ENCODE peak calls at places on chromosomes 16 and 17, in seven cellular contexts. L is stomach, W is breast epithelium, Y is transverse colon, G is suprapubic skin, U is endothelial cell of umbilical vein, J is HL-60. R is an unnamed sample.

GRCh38 chr16:14334366-14335105 is 263.4 kb downstream of the MRTFB start:
- DNase-seq in U (peak), G (no peak), Y (no peak), J (no peak), L (no peak), W (no peak), R (no peak)

GRCh38 chr16:4893103-4893862 is 43.7 kb downstream of the PPL start:
- DNase-seq in U (no peak), W (no peak), G (no peak), Y (no peak), J (no peak), L (no peak), R (no peak)

GRCh38 chr16:1641261-1641660 is 29.1 kb downstream of the CRAMP1 start:
- DNase-seq in U (no peak), Y (no peak), G (no peak), L (no peak), J (no peak), W (no peak), R (no peak)

GRCh38 chr16:84826558-84826941 is 6.8 kb downstream of the CRISPLD2 start:
- DNase-seq in U (no peak), Y (peak), W (no peak), J (no peak), L (peak), G (no peak), R (no peak)

GRCh38 chr16:85046957-85047866 is 19.6 kb downstream of the KIAA0513 start:
- DNase-seq in G (no peak), L (peak), Y (peak), U (no peak), J (no peak), W (no peak), R (no peak)

GRCh38 chr16:85129846-85130706 is 17.8 kb upstream of the CIBAR2 start:
- DNase-seq in L (no peak), Y (no peak), G (no peak), J (no peak), U (no peak), W (no peak), R (no peak)

GRCh38 chr17:48624544-48625501 is 1.3 kb downstream of the HOXB9 start:
- DNase-seq in G (no peak), W (no peak), Y (peak), U (no peak), J (no peak), L (no peak), R (no peak)

GRCh38 chr17:18144261-18144660 is 35.7 kb downstream of the MYO15A start:
- DNase-seq in L (no peak), U (no peak), G (no peak), W (no peak), J (no peak), Y (no peak), R (no peak)

GRCh38 chr16:81349608-81350305 is 35.0 kb downstream of the GAN start:
- DNase-seq in J (no peak), Y (no peak), W (no peak), G (no peak), U (no peak), L (no peak), R (no peak)

GRCh38 chr17:34487616-34488015 is 91.8 kb upstream of the TMEM132E start:
- DNase-seq in W (no peak), Y (no peak), L (no peak), U (no peak), J (no peak), G (no peak), R (no peak)

GRCh38 chr16:82801361-82801760 is 174.6 kb downstream of the CDH13 start:
- DNase-seq in U (peak), W (no peak), J (no peak), G (no peak), L (no peak), Y (no peak), R (no peak)

GRCh38 chr16:28321700-28322411 is 29.5 kb downstream of the SBK1 start:
- DNase-seq in L (no peak), Y (peak), W (no peak), J (no peak), G (no peak), U (peak), R (no peak)

GRCh38 chr16:25106567-25107465 is 4.7 kb upstream of the LCMT1 start:
- DNase-seq in L (peak), J (peak), U (peak), Y (peak), G (peak), W (peak), R (peak)

GRCh38 chr17:82923366-82924113 is 83.7 kb upstream of the ZNF750 start:
- DNase-seq in W (no peak), L (no peak), U (no peak), G (no peak), J (peak), Y (no peak), R (no peak)

GRCh38 chr16:84785843-84786538 is 33.8 kb upstream of the CRISPLD2 start:
- DNase-seq in U (peak), L (peak), Y (peak), J (no peak), W (no peak), G (no peak), R (no peak)

GRCh38 chr16:11319529-11320146 is 25.6 kb upstream of the RMI2 start:
- DNase-seq in U (no peak), Y (no peak), L (peak), W (no peak), J (no peak), G (no peak), R (no peak)

GRCh38 chr17:77328823-77329740 is 188.3 kb downstream of the SEC14L1 start:
- DNase-seq in W (peak), U (no peak), G (peak), J (no peak), L (peak), Y (peak), R (no peak)

GRCh38 chr16:4734730-4735575 is 616 bp downstream of the DNAAF8 start:
- DNase-seq in Y (peak), W (peak), L (peak), G (peak), J (peak), U (peak), R (peak)

GRCh38 chr17:50834786-50835562 is 412 bp upstream of the WFIKKN2 start:
- DNase-seq in U (no peak), G (peak), W (no peak), L (no peak), J (no peak), Y (no peak), R (no peak)

GRCh38 chr16:30131869-30132475 is 9.0 kb upstream of the MAPK3 start:
- DNase-seq in G (no peak), Y (no peak), W (no peak), U (no peak), L (no peak), J (no peak), R (no peak)

GRCh38 chr16:58028541-58029070 is 3.1 kb downstream of the MMP15 start:
- DNase-seq in G (no peak), Y (no peak), J (no peak), L (no peak), W (no peak), U (no peak), R (no peak)

GRCh38 chr17:61580502-61580901 is 10.5 kb downstream of the NACA2 start:
- DNase-seq in W (no peak), U (no peak), L (no peak), Y (no peak), G (no peak), J (no peak), R (no peak)

GRCh38 chr16:70730944-70731343 is 45.1 kb upstream of the MTSS2 start:
- DNase-seq in L (no peak), Y (no peak), J (no peak), G (no peak), U (no peak), W (no peak), R (no peak)

GRCh38 chr16:67922740-67923139 is 8.9 kb downstream of the CTRL start:
- DNase-seq in G (no peak), L (no peak), W (peak), U (no peak), J (no peak), Y (no peak), R (no peak)

GRCh38 chr17:72301887-72302286 is 181.1 kb downstream of the SOX9 start:
- DNase-seq in G (no peak), U (no peak), Y (no peak), L (no peak), W (no peak), J (no peak), R (no peak)

GRCh38 chr17:59365383-59365981 is 34.0 kb downstream of the YPEL2 start:
- DNase-seq in W (no peak), Y (no peak), G (no peak), J (no peak), L (no peak), U (peak), R (no peak)

GRCh38 chr17:63837480-63837879 is 5.0 kb downstream of the SMARCD2 start:
- DNase-seq in U (no peak), J (no peak), G (no peak), L (no peak), W (no peak), Y (no peak), R (no peak)

GRCh38 chr17:17849147-17849820 is 12.5 kb upstream of the SREBF1 start:
- DNase-seq in W (no peak), U (no peak), Y (peak), J (no peak), G (no peak), L (peak), R (no peak)

GRCh38 chr17:66185842-66186241 is 6.1 kb downstream of the CEP112 start:
- DNase-seq in G (no peak), U (no peak), W (no peak), L (no peak), J (no peak), Y (no peak), R (no peak)

GRCh38 chr17:81966343-81967243 is 5.6 kb upstream of the NOTUM start:
- DNase-seq in Y (peak), W (no peak), J (peak), G (no peak), L (peak), U (no peak), R (no peak)

GRCh38 chr17:16820161-16820877 is 130.3 kb downstream of the CCDC144A start:
- DNase-seq in U (no peak), G (no peak), J (no peak), Y (peak), L (no peak), W (no peak), R (no peak)

GRCh38 chr16:53945996-53946395 is 242.0 kb downstream of the FTO start:
- DNase-seq in Y (no peak), J (peak), G (no peak), W (no peak), U (peak), L (no peak), R (no peak)

GRCh38 chr16:17305694-17306093 is 165.1 kb downstream of the XYLT1 start:
- DNase-seq in U (no peak), G (no peak), L (no peak), Y (no peak), J (no peak), W (no peak), R (no peak)

GRCh38 chr16:4135537-4135936 is 19.3 kb upstream of the ADCY9 start:
- DNase-seq in L (no peak), G (no peak), U (no peak), Y (no peak), W (no peak), J (no peak), R (no peak)

GRCh38 chr16:10878644-10879498 is 1.9 kb downstream of the CIITA start:
- DNase-seq in G (peak), W (no peak), J (no peak), U (no peak), Y (peak), L (peak), R (no peak)

DNA sequence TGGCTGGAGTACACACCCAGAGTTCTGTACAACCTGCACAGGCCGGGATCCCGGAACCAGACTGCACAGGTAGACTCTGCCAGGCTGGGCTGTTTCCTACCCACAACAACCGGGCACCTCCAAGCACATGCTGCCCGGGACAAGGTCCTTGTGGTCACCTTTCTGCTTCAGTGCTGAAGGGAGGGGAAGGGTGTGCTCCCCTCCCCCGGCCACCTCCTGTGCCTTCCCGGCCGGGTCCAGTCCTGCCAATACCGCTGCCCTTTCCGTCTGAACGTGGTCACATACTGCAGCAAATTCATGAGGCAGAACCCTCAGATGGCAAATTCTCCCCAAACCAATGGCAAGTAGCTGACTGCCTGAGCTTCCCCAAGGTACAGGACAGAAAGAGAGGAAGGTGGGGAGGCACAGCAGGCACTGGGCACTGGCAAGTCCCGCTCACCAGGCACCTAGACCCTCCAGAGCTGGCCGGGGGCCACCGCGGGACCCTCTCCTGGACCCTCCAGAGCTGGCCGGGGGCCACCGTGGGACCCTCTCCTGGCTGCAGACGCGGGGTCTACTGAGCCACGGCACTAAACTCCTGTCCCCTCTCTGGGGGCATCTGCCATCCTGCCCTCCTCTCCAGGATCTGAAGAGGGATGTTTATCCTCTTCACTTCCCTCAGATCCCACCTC is 22.8 kb downstream of the SLC43A2 start:
- DNase-seq in Y (no peak), J (no peak), W (no peak), G (no peak), U (no peak), L (peak), R (no peak)
- H3K27ac ChIP-seq in Y (peak), J (no peak), W (no peak), G (no peak), U (no peak), L (peak), R (no peak)

DNA sequence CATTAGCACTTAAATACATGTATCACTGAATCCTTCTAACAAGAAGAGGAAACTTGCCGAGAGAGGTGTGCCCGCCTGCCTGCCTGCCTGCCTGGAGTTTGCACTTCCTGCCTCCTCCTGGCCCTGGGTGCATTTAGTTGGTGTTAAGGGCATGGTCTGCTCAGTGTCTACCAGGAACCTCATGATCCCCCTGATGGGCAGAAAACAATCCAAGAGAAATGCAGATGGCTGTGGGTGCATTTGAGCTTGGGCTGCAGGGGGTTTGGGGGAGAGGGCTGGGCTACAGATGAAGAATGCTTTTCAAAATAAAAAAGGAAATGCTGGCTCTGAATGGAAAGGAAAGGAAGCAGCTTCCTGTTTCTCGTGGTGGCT is 10.1 kb downstream of the KSR1 start:
- DNase-seq in W (no peak), Y (no peak), U (peak), J (no peak), L (no peak), G (no peak), R (no peak)
- H3K4me3 ChIP-seq in W (no peak), Y (no peak), U (no peak), J (no peak), L (no peak), G (no peak), R (no peak)

DNA sequence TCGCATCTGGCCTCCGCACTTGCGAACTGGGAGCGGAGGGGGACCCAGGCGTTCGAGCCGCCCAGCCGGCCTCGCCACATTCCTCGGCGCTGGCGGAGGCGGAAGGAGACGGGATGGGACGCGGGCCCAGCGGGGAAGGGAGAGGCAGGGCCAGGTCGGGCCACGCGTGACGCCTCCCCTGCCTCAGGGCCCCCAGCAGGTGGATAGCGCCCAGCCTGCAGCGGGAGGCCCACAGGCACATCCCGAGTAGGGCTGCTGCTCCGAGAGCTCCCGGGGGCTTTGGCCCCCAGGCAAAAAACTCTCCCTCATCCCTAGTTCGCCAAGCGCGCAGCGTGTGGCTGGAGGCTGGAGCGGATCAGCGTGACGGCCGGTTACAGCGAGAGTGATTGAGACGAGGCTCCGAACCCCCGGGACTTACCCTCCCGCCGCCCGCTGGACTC is 790 bp downstream of the PLEKHH3 start:
- DNase-seq in J (no peak), W (peak), U (peak), L (peak), Y (peak), G (no peak), R (no peak)
- TF ChIP-seq POLR2AphosphoS5 in J (no peak), W (peak), U (no peak), L (no peak), Y (peak), G (no peak), R (peak)

GRCh38 chr16:75494184-75494583 is 1.1 kb downstream of the CHST6 start:
- DNase-seq in U (no peak), L (no peak), W (no peak), Y (no peak), J (no peak), G (no peak), R (no peak)
- H3K27ac ChIP-seq in U (no peak), L (no peak), W (no peak), Y (no peak), J (no peak), G (no peak), R (no peak)

DNA sequence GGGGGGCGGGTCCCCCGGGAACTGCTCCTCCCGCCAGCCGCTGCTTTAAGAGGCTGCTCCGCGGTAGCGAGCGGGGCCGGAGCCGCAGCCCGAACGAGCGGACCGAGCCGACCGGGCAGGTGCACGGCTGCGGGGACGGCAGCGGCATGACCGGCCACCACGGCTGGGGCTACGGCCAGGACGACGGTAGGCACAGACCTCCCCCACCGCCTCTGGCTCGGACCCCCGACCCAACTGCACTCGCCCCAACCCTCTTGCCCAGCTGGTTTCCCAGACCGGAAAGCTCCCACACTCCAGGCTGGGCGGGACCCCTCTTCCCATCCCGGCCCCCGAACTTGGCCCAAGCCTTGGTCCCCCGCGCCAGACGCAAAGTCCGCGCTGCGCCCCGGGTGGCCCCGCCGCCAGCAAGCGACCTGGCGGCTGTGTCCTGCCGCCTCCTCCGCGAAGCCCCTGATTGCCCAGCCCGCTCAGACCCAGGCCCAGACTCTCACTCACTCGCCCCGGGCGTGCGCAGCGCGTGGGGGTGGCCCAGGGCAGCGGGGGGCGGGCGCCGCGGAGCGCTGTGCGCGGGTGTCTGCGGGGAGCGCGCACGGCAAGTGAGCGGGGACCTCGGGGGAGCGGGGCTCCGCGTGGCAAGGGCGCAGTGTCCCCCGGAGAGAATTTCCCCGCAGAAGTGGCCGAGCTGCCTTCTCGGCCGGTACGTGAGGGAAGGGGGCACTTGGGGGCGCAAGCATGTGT is at the start of gene CA7:
- DNase-seq in W (no peak), G (peak), L (no peak), J (no peak), Y (no peak), U (no peak), R (no peak)
- H3K4me3 ChIP-seq in W (peak), G (peak), L (peak), J (peak), Y (peak), U (peak), R (peak)

GRCh38 chr17:44212507-44213402 is 6.7 kb downstream of the UBTF start:
- DNase-seq in G (no peak), U (no peak), L (no peak), J (no peak), Y (no peak), W (no peak), R (no peak)
- TF ChIP-seq POLR2AphosphoS5 in G (no peak), U (no peak), L (no peak), J (peak), Y (no peak), W (no peak), R (no peak)

R was measured in esophagus muscularis mucosa.